ENCODE peak calls at places on chromosomes 12 and 14, in five cellular contexts. X, A, Z, H and R are unnamed samples.

GRCh38 chr14:96393292-96393691 is 1.4 kb downstream of the AK7 start:
- DNase-seq in H (no peak), X (no peak), A (no peak), Z (no peak), R (no peak)

GRCh38 chr14:100159107-100159864 is at the start of gene DEGS2:
- DNase-seq in H (no peak), Z (no peak), A (no peak), X (peak; percentile 17), R (no peak)

GRCh38 chr14:61483477-61483876 is 162.1 kb downstream of the PRKCH start:
- DNase-seq in H (no peak), A (no peak), X (no peak), Z (no peak), R (no peak)

GRCh38 chr14:21039585-21040369 is 2.4 kb upstream of the RNASE7 start:
- DNase-seq in A (no peak), H (peak; percentile 72), X (peak; percentile 45), Z (peak; percentile 75), R (peak; percentile 68)

GRCh38 chr14:61130512-61131260 is 149.6 kb downstream of the SLC38A6 start:
- DNase-seq in A (no peak), X (no peak), Z (no peak), H (no peak), R (no peak)

GRCh38 chr12:14655284-14655683 is 41.1 kb downstream of the GUCY2C start:
- DNase-seq in Z (no peak), A (no peak), X (no peak), H (no peak), R (no peak)

GRCh38 chr14:44657153-44657552 is 150.1 kb upstream of the FSCB start:
- DNase-seq in Z (peak; percentile 2), X (no peak), H (no peak), A (no peak), R (no peak)

GRCh38 chr14:25090716-25091454 is 40.9 kb upstream of the STXBP6 start:
- DNase-seq in H (peak; percentile 74), X (no peak), Z (no peak), A (no peak), R (peak; percentile 79)

GRCh38 chr12:124294686-124295315 is at the start of gene RFLNA:
- DNase-seq in H (no peak), A (no peak), X (no peak), Z (no peak), R (no peak)

GRCh38 chr14:68361231-68361630 is 431.6 kb downstream of the ZFP36L1 start:
- DNase-seq in H (peak; percentile 29), Z (no peak), A (no peak), X (no peak), R (no peak)

GRCh38 chr14:105422695-105423487 is 3.3 kb downstream of the MTA1 start:
- DNase-seq in X (no peak), A (no peak), H (no peak), Z (no peak), R (no peak)

GRCh38 chr12:56601503-56601902 is 28.6 kb downstream of the BAZ2A start:
- DNase-seq in X (peak; percentile 23), Z (no peak), H (no peak), A (no peak), R (peak; percentile 53)

GRCh38 chr12:123063535-123063934 is 83.1 kb downstream of the ARL6IP4 start:
- DNase-seq in A (no peak), X (no peak), H (no peak), Z (peak; percentile 32), R (no peak)

GRCh38 chr14:49865431-49865859 is 12.9 kb upstream of the NEMF start:
- DNase-seq in A (peak; percentile 84), Z (peak; percentile 73), H (peak; percentile 58), X (peak; percentile 77), R (peak; percentile 82)

DNA sequence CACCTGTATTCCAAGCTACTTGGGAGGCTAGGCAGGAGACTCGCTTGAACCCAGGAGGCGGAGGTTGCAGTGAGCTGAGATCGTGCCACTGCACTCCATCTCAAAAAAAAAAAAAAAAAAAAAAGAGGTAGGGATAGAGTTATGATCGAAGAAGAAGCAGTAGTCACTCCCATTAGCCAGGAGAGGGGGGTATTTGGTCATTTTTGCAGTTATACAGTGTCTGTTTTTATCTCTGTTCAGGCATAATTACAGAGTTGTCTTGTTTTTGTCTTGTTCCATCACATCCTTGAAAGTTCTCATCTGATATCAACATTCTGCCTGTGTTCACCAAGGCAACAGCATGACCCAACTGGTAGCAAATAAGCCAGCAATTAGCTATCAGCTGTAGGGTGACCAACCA is 98.5 kb upstream of the TMPO start:
- DNase-seq in Z (peak; percentile 44), H (peak; percentile 30), A (no peak), X (no peak), R (peak; percentile 35)
- TF ChIP-seq CTCF in Z (peak; percentile 26), H (peak; percentile 20), A (no peak), X (peak; percentile 24), R (peak; percentile 39)

GRCh38 chr14:31010935-31011334 is 14.5 kb upstream of the AP4S1 start:
- DNase-seq in A (no peak), H (no peak), X (no peak), Z (no peak), R (no peak)
- H3K4me3 ChIP-seq in A (no peak overlapping the region), H (no peak overlapping the region), X (no peak overlapping the region), Z (no peak overlapping the region), R (no peak overlapping the region)

DNA sequence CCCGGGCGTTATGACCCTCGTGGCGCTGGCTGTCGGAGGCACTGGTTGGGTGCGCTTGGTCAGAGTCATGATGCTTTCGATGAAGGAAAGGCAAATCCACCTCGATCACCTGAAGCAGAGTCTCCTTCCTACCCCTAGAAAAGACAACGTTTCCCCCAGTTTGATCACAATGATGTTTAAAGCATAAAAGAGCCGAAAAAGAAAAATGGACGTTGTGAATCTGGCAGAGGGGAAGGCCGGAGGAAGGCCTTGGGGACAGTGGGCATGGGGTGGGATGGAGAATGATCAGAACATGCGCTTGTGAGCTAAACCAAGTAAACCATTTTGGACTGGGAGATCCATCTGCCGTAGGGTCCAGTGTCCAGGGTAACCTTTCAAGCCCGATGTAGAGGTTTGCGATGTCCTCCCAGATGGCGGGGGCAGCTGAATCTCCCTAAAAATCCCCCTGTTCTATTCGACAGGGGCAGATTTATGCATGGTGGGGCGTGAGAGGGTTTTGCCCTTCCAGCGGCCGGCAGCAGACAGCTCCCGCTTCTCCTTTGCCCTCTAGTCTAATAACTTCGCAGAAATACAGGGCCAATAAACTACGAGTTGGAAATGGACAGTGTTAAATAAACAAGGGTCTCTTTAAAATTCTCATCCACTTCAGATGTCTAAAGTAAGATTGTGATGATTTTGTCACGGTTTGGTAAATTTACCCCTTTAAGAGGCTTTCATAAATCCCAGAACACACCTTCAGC is 2.3 kb upstream of the OTX2 start:
- DNase-seq in X (no peak), Z (no peak), H (no peak), A (no peak), R (no peak)
- H3K27me3 ChIP-seq in X (peaks cover 100% of the 10 kb centered on the region), Z (peaks cover 55% of the 10 kb centered on the region), H (peaks cover 56% of the 10 kb centered on the region), A (peaks cover 92% of the 10 kb centered on the region), R (no peaks in the 10 kb centered on the region)

DNA sequence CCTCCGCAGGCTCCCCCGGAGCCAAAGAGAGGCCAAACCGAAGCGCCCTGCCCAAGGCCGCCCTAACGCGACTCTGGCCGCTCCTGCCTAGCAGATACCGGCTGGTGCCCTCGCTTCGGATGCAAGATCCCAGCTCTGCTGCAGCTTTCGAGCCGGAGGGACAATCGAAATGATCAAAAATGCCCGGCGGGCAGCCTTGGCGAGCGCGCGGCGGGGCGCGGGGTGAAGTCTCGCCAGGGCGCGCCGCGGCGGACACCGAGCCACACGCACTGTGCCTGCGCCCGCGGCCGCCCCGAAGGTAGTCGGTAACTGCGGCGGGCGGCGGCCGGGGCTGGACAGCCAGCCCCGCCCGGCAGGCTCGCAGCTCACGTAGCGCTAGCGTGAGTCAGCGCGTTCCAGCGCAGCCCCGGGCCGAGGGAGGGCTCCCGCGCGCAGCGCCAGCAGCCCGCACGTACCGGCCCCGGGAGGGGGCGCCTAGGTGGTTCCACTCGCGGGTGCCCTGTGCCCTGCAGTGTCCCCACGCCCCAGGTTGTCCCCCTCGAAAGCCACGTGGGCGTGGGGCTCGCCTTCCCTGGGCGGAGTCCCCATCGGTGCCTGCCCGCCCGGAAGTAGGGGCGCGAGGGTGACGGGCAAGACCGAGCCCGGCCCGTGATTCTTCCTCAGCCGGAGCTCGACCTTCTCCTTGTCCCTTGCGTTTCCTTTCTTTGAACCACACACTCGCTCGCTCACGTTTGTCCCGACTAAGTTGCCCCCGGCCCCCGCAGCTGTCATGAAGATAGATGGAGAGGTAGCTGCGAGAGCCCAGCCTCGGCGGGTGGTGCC is 109.3 kb upstream of the EGLN3 start:
- DNase-seq in A (peak; percentile 89), X (peak; percentile 84), Z (peak; percentile 62), H (peak; percentile 69), R (peak; percentile 82)
- TF ChIP-seq CTCF in A (peak; percentile 18), X (peak; percentile 29), Z (peak; percentile 19), H (peak; percentile 72), R (no peak)

DNA sequence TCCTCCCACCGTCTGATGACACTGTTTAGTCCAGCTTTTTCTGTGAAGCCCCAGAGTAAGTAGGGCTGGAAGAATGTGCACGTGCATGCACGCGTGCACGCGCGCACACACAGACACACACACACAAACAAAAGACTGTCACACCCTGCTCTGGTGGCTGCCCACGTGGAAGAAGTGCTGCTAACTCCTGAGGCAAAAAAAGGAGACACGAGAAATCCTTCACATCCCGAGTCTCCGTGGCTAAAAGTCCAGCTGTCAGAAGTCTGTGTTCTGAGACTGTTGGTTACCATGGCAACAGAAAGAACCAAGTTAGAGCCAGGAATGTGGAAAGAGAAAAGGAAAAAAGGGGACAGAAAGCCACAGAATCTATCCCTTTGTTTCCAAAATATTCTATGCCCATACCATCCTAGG is 1.5 kb upstream of the C12orf71 start:
- DNase-seq in A (no peak), H (no peak), Z (peak; percentile 80), X (peak; percentile 20), R (no peak)
- H3K4me3 ChIP-seq in A (no peak overlapping the region), H (no peak overlapping the region), Z (peak overlapping the region; percentile 0), X (peak overlapping the region; percentile 12), R (no peak overlapping the region)

GRCh38 chr14:37584211-37585100 is 10.6 kb downstream of the FOXA1 start:
- DNase-seq in H (peak; percentile 25), X (no peak), A (no peak), Z (no peak), R (peak; percentile 82)
- H3K27me3 ChIP-seq in H (no peaks in the 10 kb centered on the region), X (peaks cover 96% of the 10 kb centered on the region), A (peaks cover 72% of the 10 kb centered on the region), Z (peaks cover 59% of the 10 kb centered on the region), R (no peaks in the 10 kb centered on the region)